ENCODE peak calls at places on chromosome 2, in four cellular contexts. A is endothelial cell of umbilical vein, L is spleen, X is sigmoid colon. P is an unnamed sample.
A peak's percentile ranks its signal among the peaks of the same experiment; 100 is the strongest.

GRCh38 chr2:27723372-27724144 is 48.0 kb upstream of the MRPL33 start:
- DNase-seq in A (peak; percentile 68), L (no peak), X (peak; percentile 88), P (peak; percentile 79)

GRCh38 chr2:240166191-240166590 is 25.7 kb upstream of the OTOS start:
- DNase-seq in A (no peak), L (peak; percentile 33), X (peak; percentile 42), P (no peak)

GRCh38 chr2:69565431-69565839 is 78.1 kb downstream of the AAK1 start:
- DNase-seq in A (peak; percentile 47), L (peak; percentile 88), X (peak; percentile 64), P (peak; percentile 57)

GRCh38 chr2:94874277-94874997 is 3.2 kb downstream of the TEKT4 start:
- DNase-seq in A (peak; percentile 26), L (peak; percentile 83), X (no peak), P (peak; percentile 56)

GRCh38 chr2:36707050-36707449 is 10.5 kb downstream of the VIT start:
- DNase-seq in A (no peak), L (no peak), X (no peak), P (no peak)

GRCh38 chr2:230809677-230810251 is 55.0 kb upstream of the ITM2C start:
- DNase-seq in A (no peak), L (no peak), X (no peak), P (no peak)

GRCh38 chr2:149329470-149330126 is 789 bp upstream of the LYPD6 start:
- DNase-seq in A (peak; percentile 59), L (no peak), X (peak; percentile 66), P (peak; percentile 53)

GRCh38 chr2:95347681-95348608 is 50.8 kb downstream of the KCNIP3 start:
- DNase-seq in A (no peak), L (no peak), X (peak; percentile 60), P (peak; percentile 23)

GRCh38 chr2:72898263-72898906 is 11.2 kb downstream of the SPR start:
- DNase-seq in A (no peak), L (no peak), X (no peak), P (no peak)

GRCh38 chr2:74530239-74531161 is 767 bp downstream of the HTRA2 start:
- DNase-seq in A (peak; percentile 34), L (peak; percentile 93), X (no peak), P (peak; percentile 41)
- TF ChIP-seq POLR2AphosphoS5 in A (no peak), L (peak; percentile 74), X (peak; percentile 7), P (no peak)

DNA sequence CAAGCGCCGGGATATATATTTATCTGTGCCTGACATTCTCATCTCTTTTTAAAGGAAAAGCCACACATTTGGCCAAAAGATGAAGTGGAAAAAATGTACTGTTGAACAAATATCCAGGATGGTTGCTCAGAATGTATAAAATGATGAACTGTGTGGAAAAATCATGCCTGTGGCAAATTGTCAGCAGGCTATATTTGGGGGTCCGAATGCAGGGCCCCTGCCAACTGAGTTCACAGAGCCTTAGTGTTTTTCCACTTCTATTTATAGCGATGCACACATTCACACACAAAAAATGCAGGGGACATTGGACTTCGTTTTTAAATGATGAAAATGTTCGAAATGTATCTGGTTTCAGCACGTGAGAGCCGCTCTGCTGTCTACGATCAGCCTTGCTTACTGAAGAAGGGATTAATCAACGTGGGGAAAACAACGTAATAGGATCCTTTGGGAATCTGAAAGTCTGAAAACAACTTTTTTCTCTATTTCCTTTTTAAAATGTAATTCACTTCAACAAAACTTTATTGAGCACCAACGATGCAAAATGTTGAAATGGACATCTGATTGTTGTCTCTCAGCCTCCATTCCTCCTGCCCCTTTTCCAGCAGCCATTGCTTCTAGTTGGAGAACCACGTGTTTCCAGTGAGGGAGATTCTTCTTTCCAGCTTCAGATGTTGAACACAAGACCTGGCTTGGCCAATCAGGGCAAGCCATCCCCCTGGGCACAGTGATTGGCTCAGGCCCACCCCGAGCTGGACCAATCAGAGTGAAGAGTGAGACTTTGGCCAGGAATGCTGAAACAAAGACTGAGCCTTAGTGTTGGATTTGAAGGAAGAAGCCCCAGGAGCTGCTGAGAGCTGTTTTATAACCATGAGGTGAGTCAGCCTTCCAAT is 59.2 kb downstream of the E2F6 start:
- DNase-seq in A (no peak), L (no peak), X (peak; percentile 68), P (no peak)
- H3K27ac ChIP-seq in A (no peak overlapping the region), L (peak overlapping the region; percentile 85), X (peak overlapping the region; percentile 50), P (peak overlapping the region; percentile 75)

GRCh38 chr2:39524756-39525635 is 87.9 kb upstream of the MAP4K3 start:
- DNase-seq in A (no peak), L (no peak), X (no peak), P (no peak)

GRCh38 chr2:39524061-39524460 is 87.0 kb upstream of the MAP4K3 start:
- DNase-seq in A (no peak), L (no peak), X (no peak), P (no peak)

GRCh38 chr2:39521876-39522517 is 84.9 kb upstream of the MAP4K3 start:
- DNase-seq in A (no peak), L (no peak), X (no peak), P (no peak)

GRCh38 chr2:39522518-39522877 is 85.4 kb upstream of the MAP4K3 start:
- DNase-seq in A (no peak), L (no peak), X (no peak), P (no peak)

DNA sequence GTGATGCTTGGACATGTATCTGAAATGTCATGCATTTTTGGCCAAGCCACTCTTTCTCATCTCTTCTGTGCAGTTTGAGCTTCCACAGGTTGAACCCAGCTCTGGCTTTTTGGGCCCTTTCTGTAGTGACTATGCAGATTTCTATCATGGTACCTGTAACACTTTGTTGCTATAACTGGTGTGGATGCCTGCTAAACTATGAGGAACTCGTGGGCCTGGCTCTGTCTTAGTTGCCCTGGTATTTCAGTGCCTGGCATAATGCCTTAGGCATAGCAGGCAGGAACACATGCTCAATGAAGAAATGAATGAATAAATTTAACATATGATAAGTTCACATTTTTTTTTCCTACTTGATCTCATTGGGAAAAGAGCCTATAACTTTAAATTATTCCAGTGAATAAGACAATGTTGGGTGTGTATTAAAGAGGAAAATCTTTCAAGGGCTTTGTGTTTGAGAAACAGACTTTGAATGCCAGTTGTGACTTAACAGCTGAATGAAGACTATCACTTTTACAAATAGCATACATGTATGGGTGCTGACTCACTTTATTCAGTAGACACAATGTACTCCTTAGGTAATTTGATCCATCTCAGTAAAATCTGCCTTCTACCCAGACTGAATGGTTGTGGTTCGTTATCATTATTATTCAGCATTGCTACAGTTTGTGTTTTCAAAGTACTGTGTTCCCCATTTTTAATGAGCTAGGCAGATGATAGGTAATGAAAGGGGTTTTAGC is 86.4 kb upstream of the MAP4K3 start:
- DNase-seq in A (peak; percentile 65), L (no peak), X (no peak), P (no peak)
- TF ChIP-seq POLR2AphosphoS5 in A (no peak), L (no peak), X (no peak), P (no peak)

DNA sequence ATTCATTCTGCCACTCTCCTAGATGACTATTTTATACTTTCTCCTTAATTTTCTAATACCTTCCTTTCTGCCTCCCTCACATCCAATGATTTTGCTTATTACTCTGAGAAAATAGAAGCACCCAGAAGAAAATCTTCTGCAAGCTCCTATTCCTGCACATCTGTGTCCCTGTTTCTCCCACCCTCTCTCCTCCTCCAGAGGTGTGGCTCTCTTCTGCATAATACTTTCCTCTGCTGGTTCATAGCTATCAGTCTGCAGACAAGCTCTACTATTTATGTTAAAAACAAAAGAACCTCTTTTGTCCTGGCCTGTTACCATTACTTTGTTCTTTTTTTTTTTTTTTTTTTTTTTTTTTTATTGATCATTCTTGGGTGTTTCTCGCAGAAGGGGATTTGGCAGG is 34.3 kb downstream of the ACSL3 start:
- DNase-seq in A (no peak), L (no peak), X (no peak), P (no peak)
- H3K27ac ChIP-seq in A (no peak overlapping the region), L (no peak overlapping the region), X (no peak overlapping the region), P (peak overlapping the region; percentile 15)

GRCh38 chr2:151465771-151466170 is 56.1 kb downstream of the RIF1 start:
- DNase-seq in A (no peak), L (no peak), X (no peak), P (no peak)
- TF ChIP-seq POLR2AphosphoS5 in A (no peak), L (no peak), X (no peak), P (no peak)

GRCh38 chr2:108579631-108580030 is 45.4 kb downstream of the LIMS1 start:
- DNase-seq in A (peak; percentile 82), L (peak; percentile 81), X (no peak), P (no peak)
- H3K27ac ChIP-seq in A (peak overlapping the region; percentile 41), L (no peak overlapping the region), X (peak overlapping the region; percentile 69), P (peak overlapping the region; percentile 59)

DNA sequence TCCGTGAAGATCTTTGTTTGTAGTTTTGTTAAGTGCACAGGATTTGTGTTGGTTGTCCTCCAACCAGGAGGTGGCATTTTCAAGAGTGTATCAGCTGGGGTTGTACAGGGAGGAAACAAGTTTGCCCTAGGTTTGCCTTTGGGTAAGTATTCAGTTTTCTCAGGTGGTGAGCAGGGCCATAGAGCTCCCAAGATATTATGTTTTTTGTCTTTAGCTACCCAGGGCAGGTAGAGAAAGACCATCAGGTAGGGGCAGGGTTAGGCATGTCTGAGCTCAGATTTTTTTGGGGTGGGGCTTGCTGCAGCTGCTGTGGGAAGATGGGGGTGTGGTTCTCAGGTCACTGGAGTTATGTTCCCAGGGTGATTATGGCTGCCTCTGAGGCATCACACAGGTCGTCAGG is 191.6 kb downstream of the DCDC2C start:
- DNase-seq in A (no peak), L (no peak), X (no peak), P (no peak)
- TF ChIP-seq POLR2AphosphoS5 in A (no peak), L (no peak), X (no peak), P (no peak)

GRCh38 chr2:172437419-172438063 is 10.2 kb downstream of the ITGA6 start:
- DNase-seq in A (no peak), L (no peak), X (no peak), P (no peak)

GRCh38 chr2:172435608-172435911 is 8.2 kb downstream of the ITGA6 start:
- DNase-seq in A (no peak), L (no peak), X (no peak), P (no peak)

GRCh38 chr2:172436889-172437288 is 9.5 kb downstream of the ITGA6 start:
- DNase-seq in A (no peak), L (no peak), X (no peak), P (no peak)

GRCh38 chr2:172433169-172433568 is 5.8 kb downstream of the ITGA6 start:
- DNase-seq in A (no peak), L (no peak), X (no peak), P (no peak)

DNA sequence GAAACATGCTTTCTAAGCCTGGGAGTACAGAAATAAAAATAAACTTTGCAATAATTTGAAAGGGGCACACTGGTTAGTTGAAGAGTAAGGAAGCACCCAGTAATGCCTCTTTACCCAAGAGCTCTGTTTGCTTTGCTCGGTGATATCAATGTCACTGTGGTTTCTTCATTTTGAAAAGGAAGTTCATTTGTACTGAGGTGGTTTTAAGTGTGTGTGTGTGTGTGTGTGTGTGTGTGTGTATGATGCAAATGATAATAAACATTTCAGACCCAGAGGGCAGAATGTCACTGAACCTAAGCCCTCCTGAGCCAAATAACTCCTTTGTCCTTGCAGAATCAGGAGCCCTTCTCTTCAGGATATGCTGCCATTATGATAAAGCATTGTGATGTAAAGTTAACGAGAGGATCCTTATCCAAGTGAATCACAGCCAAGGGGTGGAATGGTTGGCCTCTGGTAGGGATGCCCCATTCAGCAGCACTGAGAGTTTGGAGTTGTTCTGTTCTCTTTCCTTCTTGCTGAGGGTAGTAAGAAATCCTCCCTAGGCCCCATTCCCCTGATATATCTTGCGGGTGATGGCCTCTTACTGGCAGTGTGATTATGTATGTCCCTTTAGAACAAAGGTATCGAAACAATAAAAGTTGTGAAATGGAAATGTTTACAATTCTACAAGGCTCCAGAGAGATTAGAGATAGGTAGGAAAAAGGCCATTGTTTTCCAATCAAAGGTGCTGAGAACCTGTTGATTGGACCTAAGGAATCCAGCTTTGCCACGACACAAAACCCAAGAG is 7.6 kb downstream of the ITGA6 start:
- DNase-seq in A (no peak), L (no peak), X (no peak), P (no peak)
- H3K27ac ChIP-seq in A (no peak overlapping the region), L (peak overlapping the region; percentile 20), X (no peak overlapping the region), P (peak overlapping the region; percentile 74)